ENCODE peak calls at places on chromosome 3, in four cellular contexts. B is WTC11, H is K562, S is HepG2. G is an unnamed sample.

GRCh38 chr3:5264896-5265770 is 77.6 kb downstream of the EDEM1 start:
- DNase-seq in S (no peak), H (no peak), B (no peak), G (no peak)

GRCh38 chr3:186340211-186340610 is 21.8 kb downstream of the DGKG start:
- DNase-seq in S (no peak), B (no peak), H (no peak), G (no peak)

GRCh38 chr3:32973982-32974381 is 22.5 kb downstream of the CCR4 start:
- DNase-seq in H (no peak), B (no peak), S (no peak), G (no peak)

GRCh38 chr3:128488995-128489859 is 3.8 kb downstream of the GATA2 start:
- DNase-seq in S (peak; percentile 65), B (peak; percentile 56), H (peak; percentile 54), G (no peak)

GRCh38 chr3:132394334-132394733 is 23.0 kb upstream of the DNAJC13 start:
- DNase-seq in B (no peak), H (no peak), S (no peak), G (no peak)

GRCh38 chr3:173529062-173529711 is 131.6 kb downstream of the NLGN1 start:
- DNase-seq in B (peak; percentile 44), S (peak; percentile 46), H (no peak), G (no peak)

GRCh38 chr3:153379516-153379915 is 217.5 kb downstream of the RAP2B start:
- DNase-seq in B (no peak), H (no peak), S (no peak), G (no peak)

GRCh38 chr3:177037241-177037640 is 160.0 kb downstream of the TBL1XR1 start:
- DNase-seq in B (no peak), H (no peak), S (no peak), G (no peak)

GRCh38 chr3:39718674-39719595 is 90.5 kb upstream of the MYRIP start:
- DNase-seq in S (no peak), H (no peak), B (no peak), G (no peak)

GRCh38 chr3:141795719-141796435 is 32.7 kb downstream of the GRK7 start:
- DNase-seq in S (no peak), B (no peak), H (no peak), G (no peak)

GRCh38 chr3:140505256-140505655 is 172.6 kb upstream of the TRIM42 start:
- DNase-seq in H (no peak), B (no peak), S (no peak), G (peak; percentile 33)

GRCh38 chr3:184710870-184711365 is 946 bp downstream of the MAGEF1 start:
- DNase-seq in B (no peak), H (peak; percentile 42), S (no peak), G (peak; percentile 25)

GRCh38 chr3:115624029-115624645 is 827 bp downstream of the GAP43 start:
- DNase-seq in H (no peak), S (no peak), B (peak; percentile 52), G (no peak)

DNA sequence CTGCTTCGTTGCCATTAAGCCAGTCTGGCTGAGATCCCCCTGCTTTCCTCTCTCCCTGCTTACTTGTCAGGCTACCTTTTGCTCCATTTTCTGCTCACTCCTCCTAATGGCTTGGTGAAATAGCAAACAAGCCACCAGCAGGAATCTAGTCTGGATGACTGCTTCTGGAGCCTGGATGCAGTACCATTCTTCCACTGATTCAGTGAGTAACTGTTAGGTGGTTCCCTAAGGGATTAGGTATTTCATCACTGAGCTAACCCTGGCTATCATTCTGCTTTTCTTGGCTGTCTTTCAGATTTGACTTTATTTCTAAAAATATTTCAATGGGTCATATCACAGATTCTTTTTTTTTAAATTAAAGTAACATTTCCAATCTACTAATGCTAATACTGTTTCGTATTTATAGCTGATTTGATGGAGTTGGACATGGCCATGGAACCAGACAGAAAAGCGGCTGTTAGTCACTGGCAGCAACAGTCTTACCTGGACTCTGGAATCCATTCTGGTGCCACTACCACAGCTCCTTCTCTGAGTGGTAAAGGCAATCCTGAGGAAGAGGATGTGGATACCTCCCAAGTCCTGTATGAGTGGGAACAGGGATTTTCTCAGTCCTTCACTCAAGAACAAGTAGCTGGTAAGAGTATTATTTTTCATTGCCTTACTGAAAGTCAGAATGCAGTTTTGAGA is 25.0 kb downstream of the CTNNB1 start:
- DNase-seq in B (no peak), H (no peak), S (no peak), G (no peak)
- TF ChIP-seq TCF7 in B (no peak), H (no peak), S (no peak), G (no peak)

GRCh38 chr3:149277338-149277813 is 55.7 kb upstream of the CP start:
- DNase-seq in B (no peak), S (peak; percentile 64), H (no peak), G (peak; percentile 5)
- TF ChIP-seq TCF7 in B (no peak), S (no peak), H (no peak), G (no peak)

GRCh38 chr3:154987846-154988245 is 92.3 kb upstream of the MME start:
- DNase-seq in H (no peak), S (no peak), B (no peak), G (no peak)
- TF ChIP-seq TCF7 in H (no peak), S (no peak), B (no peak), G (no peak)

DNA sequence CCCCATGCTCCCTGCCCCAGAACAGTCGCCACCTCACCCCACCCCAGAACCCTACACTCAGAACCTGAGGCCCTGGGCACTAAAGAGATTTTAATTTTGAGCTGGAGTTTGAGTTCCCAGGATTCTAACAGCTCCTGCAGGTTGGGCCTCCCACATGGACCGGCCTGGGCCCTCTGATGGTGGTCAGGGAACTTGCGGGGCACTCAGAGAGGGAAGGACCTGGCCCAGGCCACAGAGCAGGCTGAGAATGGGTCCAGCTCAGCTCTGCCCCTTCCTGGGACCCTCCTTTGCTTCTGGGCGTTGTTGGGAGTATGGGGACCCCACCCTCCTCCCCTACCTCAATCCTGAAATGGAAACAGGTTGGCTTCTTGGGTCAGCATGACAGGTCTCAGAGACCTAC is 1.1 kb upstream of the SEMA3G start:
- DNase-seq in H (no peak), S (no peak), B (no peak), G (no peak)
- TF ChIP-seq TCF7 in H (no peak), S (no peak), B (no peak), G (no peak)

DNA sequence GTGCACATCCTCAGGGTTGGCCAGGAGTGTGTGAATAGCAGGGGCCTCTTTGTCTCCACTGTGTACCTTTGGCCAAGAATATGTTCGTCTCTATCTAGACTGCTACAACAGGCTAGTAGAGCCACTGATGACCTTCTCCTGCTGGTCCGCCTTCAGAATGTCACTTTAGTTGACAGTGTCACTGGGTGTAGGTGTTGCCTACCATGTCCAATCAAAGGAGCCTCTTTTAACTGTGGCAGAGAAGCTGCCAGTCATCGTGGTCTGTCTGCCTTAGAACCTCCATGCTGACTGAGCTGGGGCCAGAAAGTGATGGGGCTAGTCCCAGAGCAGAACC is 40.1 kb downstream of the OXSR1 start:
- DNase-seq in B (no peak), S (no peak), H (no peak), G (no peak)
- TF ChIP-seq TCF7 in B (no peak), S (no peak), H (no peak), G (no peak)

DNA sequence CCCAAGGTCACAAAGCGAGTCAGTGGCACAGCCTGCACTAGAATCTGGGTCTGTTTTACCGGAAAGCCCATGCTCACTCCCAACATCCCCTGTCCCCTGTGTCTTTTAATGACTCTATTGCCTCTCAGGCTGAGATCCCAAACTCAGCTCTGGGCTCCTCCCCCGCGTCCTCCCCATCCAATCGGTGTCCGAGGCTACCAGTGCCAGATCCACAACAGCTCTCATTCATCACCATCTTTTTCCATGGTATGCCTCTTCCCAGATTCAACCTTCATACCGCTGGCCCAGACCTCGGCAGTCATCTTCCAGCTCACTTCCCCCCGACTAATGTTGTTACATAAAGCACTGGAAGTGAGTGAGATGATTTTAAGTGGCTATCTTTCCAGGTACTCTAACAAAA is 16.1 kb upstream of the KY start:
- DNase-seq in S (no peak), H (no peak), B (no peak), G (no peak)
- TF ChIP-seq TCF7 in S (no peak), H (no peak), B (no peak), G (no peak)

GRCh38 chr3:127034990-127035652 is 52.2 kb downstream of the PLXNA1 start:
- DNase-seq in S (no peak), B (no peak), H (no peak), G (no peak)
- TF ChIP-seq TCF7 in S (no peak), B (no peak), H (no peak), G (no peak)

DNA sequence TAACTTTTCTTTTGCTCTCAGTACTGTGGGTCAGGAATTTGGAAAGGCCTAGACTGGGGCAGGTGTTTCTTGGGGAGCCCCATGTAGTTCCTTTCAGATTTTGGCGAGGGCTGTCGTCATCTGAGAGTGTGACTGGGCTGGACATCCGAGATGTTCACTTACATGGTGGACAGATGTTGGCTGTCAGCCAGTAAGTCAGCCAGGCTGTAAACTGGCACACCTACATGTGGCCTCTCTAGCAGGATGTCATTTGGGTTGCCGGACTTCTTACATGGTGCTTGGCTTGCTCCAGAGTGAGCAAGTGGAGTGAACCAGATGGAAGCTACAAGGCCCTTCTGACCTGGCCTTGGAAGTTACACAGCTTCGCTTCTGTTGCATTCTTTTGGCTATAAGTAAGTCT is 20.7 kb downstream of the TATDN2 start:
- DNase-seq in B (no peak), H (no peak), S (no peak), G (no peak)
- TF ChIP-seq TCF7 in B (no peak), H (no peak), S (no peak), G (no peak)

G was measured in GM12878.